ENCODE peak calls at places on chromosomes 13 and 19, in six cellular contexts. One of them, this sample, is unnamed.
A peak's percentile ranks its signal among the peaks of the same experiment; 100 is the strongest.

GRCh38 chr13:41905600-41906254 is 55.2 kb downstream of the VWA8 start:
- DNase-seq in pancreas: no peak
- DNase-seq in CD8-positive, alpha-beta memory T cell: no peak
- DNase-seq in tibial nerve: no peak
- DNase-seq in cardiac muscle cell: peak; percentile 18
- DNase-seq in heart left ventricle: no peak
- DNase-seq in this sample: no peak

GRCh38 chr13:113655358-113656014 is 2.5 kb downstream of the ATP4B start:
- DNase-seq in cardiac muscle cell: no peak
- DNase-seq in CD8-positive, alpha-beta memory T cell: no peak
- DNase-seq in pancreas: peak; percentile 45
- DNase-seq in tibial nerve: no peak
- DNase-seq in heart left ventricle: no peak
- DNase-seq in this sample: no peak

GRCh38 chr13:45195421-45195820 is 5.4 kb downstream of the KCTD4 start:
- DNase-seq in pancreas: no peak
- DNase-seq in CD8-positive, alpha-beta memory T cell: no peak
- DNase-seq in cardiac muscle cell: no peak
- DNase-seq in tibial nerve: no peak
- DNase-seq in heart left ventricle: no peak
- DNase-seq in this sample: no peak

GRCh38 chr19:42965204-42965603 is 28.2 kb upstream of the PSG7 start:
- DNase-seq in pancreas: no peak
- DNase-seq in tibial nerve: no peak
- DNase-seq in heart left ventricle: no peak
- DNase-seq in cardiac muscle cell: no peak
- DNase-seq in CD8-positive, alpha-beta memory T cell: no peak
- DNase-seq in this sample: no peak

GRCh38 chr19:45455707-45456499 is 11.9 kb upstream of the FOSB start:
- DNase-seq in pancreas: peak; percentile 87
- DNase-seq in heart left ventricle: peak; percentile 89
- DNase-seq in tibial nerve: peak; percentile 68
- DNase-seq in cardiac muscle cell: peak; percentile 87
- DNase-seq in CD8-positive, alpha-beta memory T cell: peak; percentile 61
- DNase-seq in this sample: peak; percentile 99

GRCh38 chr13:109165417-109165904 is 536.0 kb downstream of the MYO16 start:
- DNase-seq in CD8-positive, alpha-beta memory T cell: no peak
- DNase-seq in tibial nerve: no peak
- DNase-seq in cardiac muscle cell: no peak
- DNase-seq in heart left ventricle: no peak
- DNase-seq in pancreas: no peak
- DNase-seq in this sample: no peak

GRCh38 chr13:23570099-23570926 is at the start of gene TNFRSF19:
- DNase-seq in cardiac muscle cell: peak; percentile 80
- DNase-seq in CD8-positive, alpha-beta memory T cell: no peak
- DNase-seq in pancreas: no peak
- DNase-seq in tibial nerve: peak; percentile 35
- DNase-seq in heart left ventricle: peak; percentile 65
- DNase-seq in this sample: no peak

GRCh38 chr19:41871573-41872383 is 5.3 kb upstream of the CD79A start:
- DNase-seq in tibial nerve: no peak
- DNase-seq in pancreas: no peak
- DNase-seq in CD8-positive, alpha-beta memory T cell: peak; percentile 44
- DNase-seq in cardiac muscle cell: no peak
- DNase-seq in heart left ventricle: peak; percentile 53
- DNase-seq in this sample: no peak

GRCh38 chr13:81987159-81987558 is 1646.2 kb upstream of the SPRY2 start:
- DNase-seq in heart left ventricle: no peak
- DNase-seq in cardiac muscle cell: no peak
- DNase-seq in pancreas: no peak
- DNase-seq in tibial nerve: no peak
- DNase-seq in CD8-positive, alpha-beta memory T cell: no peak
- DNase-seq in this sample: no peak

GRCh38 chr13:101398191-101398590 is 18.1 kb downstream of the NALCN start:
- DNase-seq in cardiac muscle cell: no peak
- DNase-seq in CD8-positive, alpha-beta memory T cell: no peak
- DNase-seq in heart left ventricle: no peak
- DNase-seq in pancreas: no peak
- DNase-seq in tibial nerve: no peak
- DNase-seq in this sample: no peak

GRCh38 chr13:27007166-27007565 is 164.4 kb downstream of the USP12 start:
- DNase-seq in cardiac muscle cell: no peak
- DNase-seq in tibial nerve: no peak
- DNase-seq in heart left ventricle: no peak
- DNase-seq in pancreas: peak; percentile 48
- DNase-seq in CD8-positive, alpha-beta memory T cell: no peak
- DNase-seq in this sample: no peak

GRCh38 chr19:28905996-28906395 is 307.0 kb downstream of the UQCRFS1 start:
- DNase-seq in heart left ventricle: no peak
- DNase-seq in pancreas: no peak
- DNase-seq in tibial nerve: no peak
- DNase-seq in CD8-positive, alpha-beta memory T cell: no peak
- DNase-seq in cardiac muscle cell: no peak
- DNase-seq in this sample: no peak

GRCh38 chr13:109877809-109878208 is 91.4 kb upstream of the IRS2 start:
- DNase-seq in tibial nerve: no peak
- DNase-seq in heart left ventricle: no peak
- DNase-seq in CD8-positive, alpha-beta memory T cell: no peak
- DNase-seq in pancreas: no peak
- DNase-seq in cardiac muscle cell: no peak
- DNase-seq in this sample: no peak

GRCh38 chr13:114097504-114097892 is 34.9 kb downstream of the RASA3 start:
- DNase-seq in tibial nerve: no peak
- DNase-seq in CD8-positive, alpha-beta memory T cell: no peak
- DNase-seq in pancreas: no peak
- DNase-seq in heart left ventricle: peak; percentile 14
- DNase-seq in cardiac muscle cell: no peak
- DNase-seq in this sample: peak; percentile 26

GRCh38 chr13:69595181-69595580 is 512.4 kb upstream of the ATXN8OS start:
- DNase-seq in CD8-positive, alpha-beta memory T cell: no peak
- DNase-seq in tibial nerve: no peak
- DNase-seq in pancreas: no peak
- DNase-seq in cardiac muscle cell: no peak
- DNase-seq in heart left ventricle: no peak
- DNase-seq in this sample: no peak

GRCh38 chr19:7515091-7515470 is 822 bp upstream of the ZNF358 start:
- DNase-seq in heart left ventricle: no peak
- DNase-seq in cardiac muscle cell: no peak
- DNase-seq in tibial nerve: no peak
- DNase-seq in pancreas: no peak
- DNase-seq in CD8-positive, alpha-beta memory T cell: no peak
- DNase-seq in this sample: peak; percentile 92

GRCh38 chr19:7516281-7516862 is 469 bp downstream of the ZNF358 start:
- DNase-seq in pancreas: no peak
- DNase-seq in tibial nerve: no peak
- DNase-seq in CD8-positive, alpha-beta memory T cell: no peak
- DNase-seq in heart left ventricle: peak; percentile 26
- DNase-seq in cardiac muscle cell: peak; percentile 43
- DNase-seq in this sample: no peak

GRCh38 chr19:7512400-7512851 is 3.5 kb upstream of the ZNF358 start:
- DNase-seq in pancreas: no peak
- DNase-seq in CD8-positive, alpha-beta memory T cell: no peak
- DNase-seq in heart left ventricle: no peak
- DNase-seq in cardiac muscle cell: no peak
- DNase-seq in tibial nerve: no peak
- DNase-seq in this sample: no peak

GRCh38 chr19:7515471-7516226 is at the start of gene ZNF358:
- DNase-seq in CD8-positive, alpha-beta memory T cell: no peak
- DNase-seq in heart left ventricle: peak; percentile 84
- DNase-seq in tibial nerve: peak; percentile 36
- DNase-seq in cardiac muscle cell: peak; percentile 90
- DNase-seq in pancreas: peak; percentile 85
- DNase-seq in this sample: peak; percentile 85

DNA sequence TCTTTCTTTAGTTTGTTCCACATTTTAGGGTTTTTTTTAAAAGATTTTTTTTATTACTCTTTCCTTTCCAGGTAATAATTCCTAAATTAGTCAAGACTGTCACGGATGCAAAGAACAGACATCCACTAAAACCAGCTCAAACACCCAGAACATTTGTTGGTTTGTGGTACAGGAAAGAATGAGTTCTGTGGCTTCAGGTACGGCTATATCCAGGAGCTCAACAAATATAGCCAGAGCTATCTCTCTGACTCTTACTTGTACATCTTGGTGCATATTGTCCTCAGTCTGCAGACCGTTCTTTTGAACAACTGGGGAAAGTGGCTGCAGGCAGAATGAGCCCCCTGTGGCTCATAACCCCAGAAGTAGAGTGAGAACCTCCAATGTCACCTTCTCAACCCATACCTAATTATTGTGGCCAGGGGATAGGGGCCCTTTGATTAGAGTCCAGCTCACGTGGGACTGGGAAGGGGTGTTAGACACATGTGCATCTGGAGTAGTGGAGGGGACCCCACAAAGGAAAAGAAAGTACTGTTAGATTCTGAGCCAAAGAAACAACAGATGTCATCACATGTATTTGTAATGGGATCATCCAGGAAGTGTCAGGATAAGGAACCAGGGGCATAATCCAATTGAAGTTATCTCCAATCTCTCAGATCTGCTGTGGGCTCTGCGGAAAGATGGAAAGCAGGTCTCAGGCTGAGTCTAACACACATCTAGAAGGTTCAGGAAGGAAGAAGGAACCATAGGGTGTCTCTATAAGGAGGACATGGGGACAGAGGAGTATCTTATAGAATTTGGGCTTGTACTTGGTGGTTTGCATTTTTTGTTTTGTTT is 1.9 kb upstream of the ZNF358 start:
- DNase-seq in cardiac muscle cell: no peak
- DNase-seq in CD8-positive, alpha-beta memory T cell: no peak
- DNase-seq in heart left ventricle: no peak
- DNase-seq in pancreas: no peak
- DNase-seq in tibial nerve: no peak
- DNase-seq in this sample: no peak
- H3K9me3 ChIP-seq in cardiac muscle cell: no peaks in the 10 kb centered on the region
- H3K9me3 ChIP-seq in CD8-positive, alpha-beta memory T cell: no peaks in the 10 kb centered on the region
- H3K9me3 ChIP-seq in heart left ventricle: no peaks in the 10 kb centered on the region
- H3K9me3 ChIP-seq in pancreas: no peaks in the 10 kb centered on the region
- H3K9me3 ChIP-seq in tibial nerve: no peaks in the 10 kb centered on the region
- H3K9me3 ChIP-seq in this sample: no peaks in the 10 kb centered on the region

GRCh38 chr19:8654591-8655339 is 24.3 kb downstream of the NFILZ start:
- DNase-seq in pancreas: peak; percentile 87
- DNase-seq in heart left ventricle: peak; percentile 56
- DNase-seq in cardiac muscle cell: peak; percentile 69
- DNase-seq in CD8-positive, alpha-beta memory T cell: peak; percentile 61
- DNase-seq in tibial nerve: no peak
- DNase-seq in this sample: peak; percentile 66
- H3K4me3 ChIP-seq in pancreas: no peak overlapping the region
- H3K4me3 ChIP-seq in heart left ventricle: peak overlapping the region; percentile 38
- H3K4me3 ChIP-seq in cardiac muscle cell: no peak overlapping the region
- H3K4me3 ChIP-seq in CD8-positive, alpha-beta memory T cell: peak overlapping the region; percentile 59
- H3K4me3 ChIP-seq in tibial nerve: no peak overlapping the region
- H3K4me3 ChIP-seq in this sample: no peak overlapping the region

GRCh38 chr19:48907671-48908070 is 7.6 kb downstream of the NUCB1 start:
- DNase-seq in tibial nerve: no peak
- DNase-seq in CD8-positive, alpha-beta memory T cell: no peak
- DNase-seq in pancreas: no peak
- DNase-seq in cardiac muscle cell: no peak
- DNase-seq in heart left ventricle: no peak
- DNase-seq in this sample: no peak
- H3K27ac ChIP-seq in tibial nerve: peak overlapping the region; percentile 78
- H3K27ac ChIP-seq in CD8-positive, alpha-beta memory T cell: no peak overlapping the region
- H3K27ac ChIP-seq in pancreas: no peak overlapping the region
- H3K27ac ChIP-seq in cardiac muscle cell: no peak overlapping the region
- H3K27ac ChIP-seq in heart left ventricle: peak overlapping the region; percentile 46
- H3K27ac ChIP-seq in this sample: no peak overlapping the region

DNA sequence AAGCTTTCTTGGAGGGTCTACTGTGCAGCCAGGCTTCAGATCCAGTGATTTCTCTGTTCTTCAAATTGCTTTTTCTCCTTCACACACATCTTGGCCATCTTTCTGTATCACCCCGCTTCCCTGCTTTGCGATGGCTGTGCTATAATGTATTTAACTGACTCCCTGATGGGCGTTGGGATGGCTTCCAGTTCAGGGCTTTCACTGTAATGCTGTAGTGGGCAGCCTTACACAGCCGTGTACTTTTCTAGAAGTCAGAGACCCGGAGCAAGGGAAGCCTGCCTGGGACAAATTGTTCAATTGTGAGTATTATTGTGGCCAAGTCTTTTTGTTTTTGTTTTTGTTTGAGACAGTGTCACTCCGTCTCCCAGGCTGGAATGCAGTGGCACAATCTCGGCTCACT is 19.4 kb upstream of the PAK4 start:
- DNase-seq in CD8-positive, alpha-beta memory T cell: no peak
- DNase-seq in cardiac muscle cell: no peak
- DNase-seq in tibial nerve: no peak
- DNase-seq in heart left ventricle: no peak
- DNase-seq in pancreas: no peak
- DNase-seq in this sample: no peak
- H3K9me3 ChIP-seq in CD8-positive, alpha-beta memory T cell: no peaks in the 10 kb centered on the region
- H3K9me3 ChIP-seq in cardiac muscle cell: no peaks in the 10 kb centered on the region
- H3K9me3 ChIP-seq in tibial nerve: no peaks in the 10 kb centered on the region
- H3K9me3 ChIP-seq in heart left ventricle: no peaks in the 10 kb centered on the region
- H3K9me3 ChIP-seq in pancreas: no peaks in the 10 kb centered on the region
- H3K9me3 ChIP-seq in this sample: no peaks in the 10 kb centered on the region

GRCh38 chr13:37929308-37929707 is 59.7 kb upstream of the TRPC4 start:
- DNase-seq in cardiac muscle cell: peak; percentile 24
- DNase-seq in CD8-positive, alpha-beta memory T cell: no peak
- DNase-seq in heart left ventricle: no peak
- DNase-seq in pancreas: no peak
- DNase-seq in tibial nerve: no peak
- DNase-seq in this sample: no peak

DNA sequence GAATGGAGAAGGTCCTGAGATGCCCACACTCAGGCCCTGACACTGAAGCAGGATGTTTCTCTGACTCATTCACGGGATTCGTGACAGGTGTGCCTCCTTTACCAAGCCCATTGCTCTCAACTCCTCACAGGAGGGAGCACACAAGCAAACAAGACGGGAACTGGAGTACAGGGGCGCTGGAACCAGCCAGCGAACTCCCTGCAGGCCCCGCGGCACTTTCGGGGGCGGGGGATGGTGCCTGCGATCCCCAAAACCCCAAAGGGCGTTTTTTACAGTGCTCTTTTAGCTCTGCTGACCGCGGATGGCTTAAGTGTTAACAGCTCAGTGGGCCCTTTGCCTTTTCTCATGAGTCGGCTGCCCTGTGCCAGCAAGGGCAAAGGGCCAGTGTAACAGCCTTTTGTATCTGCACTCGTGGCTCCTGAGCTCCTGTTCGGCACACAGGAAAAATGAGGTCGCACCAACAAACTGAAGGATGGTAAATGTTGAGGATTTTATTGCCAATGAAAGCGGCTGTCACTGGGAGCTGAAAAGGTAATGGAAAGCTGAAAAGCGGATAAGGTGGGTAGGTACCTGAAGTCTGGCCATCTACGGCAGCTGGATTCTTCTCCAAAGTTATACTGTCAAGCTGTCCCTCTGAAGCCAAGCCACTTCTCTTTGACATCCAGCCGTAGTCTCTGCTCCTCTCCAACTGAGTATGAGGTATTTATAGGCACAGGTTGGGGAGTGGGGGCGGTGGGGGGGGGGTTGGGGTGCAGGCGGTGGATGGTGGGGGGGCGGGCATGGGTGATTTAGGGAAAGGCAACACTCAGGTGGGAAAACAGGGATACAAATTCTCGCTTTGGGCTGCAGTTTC is 65.0 kb upstream of the TRPC4 start:
- DNase-seq in pancreas: no peak
- DNase-seq in tibial nerve: no peak
- DNase-seq in cardiac muscle cell: no peak
- DNase-seq in CD8-positive, alpha-beta memory T cell: no peak
- DNase-seq in heart left ventricle: no peak
- DNase-seq in this sample: no peak
- H3K4me3 ChIP-seq in pancreas: no peak overlapping the region
- H3K4me3 ChIP-seq in tibial nerve: no peak overlapping the region
- H3K4me3 ChIP-seq in cardiac muscle cell: no peak overlapping the region
- H3K4me3 ChIP-seq in CD8-positive, alpha-beta memory T cell: no peak overlapping the region
- H3K4me3 ChIP-seq in heart left ventricle: peak overlapping the region; percentile 51
- H3K4me3 ChIP-seq in this sample: no peak overlapping the region

GRCh38 chr19:934865-935422 is 9.1 kb downstream of the ARID3A start:
- DNase-seq in tibial nerve: peak; percentile 45
- DNase-seq in heart left ventricle: peak; percentile 92
- DNase-seq in CD8-positive, alpha-beta memory T cell: no peak
- DNase-seq in pancreas: peak; percentile 96
- DNase-seq in cardiac muscle cell: no peak
- DNase-seq in this sample: peak; percentile 94
- H3K27ac ChIP-seq in tibial nerve: peak overlapping the region; percentile 58
- H3K27ac ChIP-seq in heart left ventricle: peak overlapping the region; percentile 73
- H3K27ac ChIP-seq in CD8-positive, alpha-beta memory T cell: no peak overlapping the region
- H3K27ac ChIP-seq in pancreas: peak overlapping the region; percentile 76
- H3K27ac ChIP-seq in cardiac muscle cell: peak overlapping the region; percentile 84
- H3K27ac ChIP-seq in this sample: peak overlapping the region; percentile 32